ENCODE peak calls at places on chromosomes 1 and 21, in five cellular contexts. One of them, this sample, is unnamed.

GRCh38 chr1:230072296-230072695 is 5.3 kb downstream of the GALNT2 start:
- DNase-seq in Karpas-422: no peak
- DNase-seq in fibroblast of gingiva: no peak
- DNase-seq in C1 segment of cervical spinal cord: no peak
- DNase-seq in epithelial cell of esophagus: no peak
- DNase-seq in this sample: no peak

GRCh38 chr1:209207126-209207700 is 376.3 kb upstream of the CAMK1G start:
- DNase-seq in Karpas-422: no peak
- DNase-seq in fibroblast of gingiva: no peak
- DNase-seq in C1 segment of cervical spinal cord: peak
- DNase-seq in epithelial cell of esophagus: no peak
- DNase-seq in this sample: no peak

GRCh38 chr1:181127898-181128453 is 39.5 kb downstream of the IER5 start:
- DNase-seq in Karpas-422: no peak
- DNase-seq in fibroblast of gingiva: peak
- DNase-seq in C1 segment of cervical spinal cord: no peak
- DNase-seq in epithelial cell of esophagus: peak
- DNase-seq in this sample: no peak

GRCh38 chr1:21818661-21819060 is 6.6 kb downstream of the LDLRAD2 start:
- DNase-seq in Karpas-422: peak
- DNase-seq in fibroblast of gingiva: no peak
- DNase-seq in C1 segment of cervical spinal cord: no peak
- DNase-seq in epithelial cell of esophagus: peak
- DNase-seq in this sample: no peak

GRCh38 chr1:114145504-114146160 is 8.0 kb downstream of the SYT6 start:
- DNase-seq in Karpas-422: no peak
- DNase-seq in fibroblast of gingiva: no peak
- DNase-seq in C1 segment of cervical spinal cord: no peak
- DNase-seq in epithelial cell of esophagus: peak
- DNase-seq in this sample: no peak

GRCh38 chr1:223653015-223653414 is 12.5 kb downstream of the CAPN8 start:
- DNase-seq in Karpas-422: no peak
- DNase-seq in fibroblast of gingiva: no peak
- DNase-seq in C1 segment of cervical spinal cord: no peak
- DNase-seq in epithelial cell of esophagus: no peak
- DNase-seq in this sample: no peak

GRCh38 chr1:209363112-209363511 is 220.4 kb upstream of the CAMK1G start:
- DNase-seq in Karpas-422: no peak
- DNase-seq in fibroblast of gingiva: no peak
- DNase-seq in C1 segment of cervical spinal cord: no peak
- DNase-seq in epithelial cell of esophagus: peak
- DNase-seq in this sample: no peak

GRCh38 chr1:225543350-225543749 is 109.6 kb downstream of the ENAH start:
- DNase-seq in Karpas-422: no peak
- DNase-seq in fibroblast of gingiva: no peak
- DNase-seq in C1 segment of cervical spinal cord: no peak
- DNase-seq in epithelial cell of esophagus: no peak
- DNase-seq in this sample: no peak

GRCh38 chr1:16946646-16947045 is 24.9 kb downstream of the CROCC start:
- DNase-seq in Karpas-422: no peak
- DNase-seq in fibroblast of gingiva: no peak
- DNase-seq in C1 segment of cervical spinal cord: no peak
- DNase-seq in epithelial cell of esophagus: no peak
- DNase-seq in this sample: no peak

GRCh38 chr1:101235696-101236545 is 898 bp upstream of the S1PR1 start:
- DNase-seq in Karpas-422: no peak
- DNase-seq in fibroblast of gingiva: peak
- DNase-seq in C1 segment of cervical spinal cord: peak
- DNase-seq in epithelial cell of esophagus: peak
- DNase-seq in this sample: peak

GRCh38 chr1:226697151-226697575 is 41.9 kb downstream of the ITPKB start:
- DNase-seq in Karpas-422: peak
- DNase-seq in fibroblast of gingiva: peak
- DNase-seq in C1 segment of cervical spinal cord: no peak
- DNase-seq in epithelial cell of esophagus: peak
- DNase-seq in this sample: no peak

GRCh38 chr1:115041654-115042053 is 12.0 kb downstream of the TSHB start:
- DNase-seq in Karpas-422: no peak
- DNase-seq in fibroblast of gingiva: no peak
- DNase-seq in C1 segment of cervical spinal cord: no peak
- DNase-seq in epithelial cell of esophagus: peak
- DNase-seq in this sample: no peak

GRCh38 chr1:109832935-109833334 is 69.2 kb upstream of the EPS8L3 start:
- DNase-seq in Karpas-422: no peak
- DNase-seq in fibroblast of gingiva: no peak
- DNase-seq in C1 segment of cervical spinal cord: no peak
- DNase-seq in epithelial cell of esophagus: no peak
- DNase-seq in this sample: no peak

GRCh38 chr1:25875856-25876692 is 566 bp upstream of the PAQR7 start:
- DNase-seq in Karpas-422: no peak
- DNase-seq in fibroblast of gingiva: no peak
- DNase-seq in C1 segment of cervical spinal cord: no peak
- DNase-seq in epithelial cell of esophagus: peak
- DNase-seq in this sample: no peak

GRCh38 chr1:85230305-85230977 is 29.0 kb downstream of the C1orf52 start:
- DNase-seq in Karpas-422: peak
- DNase-seq in fibroblast of gingiva: no peak
- DNase-seq in C1 segment of cervical spinal cord: no peak
- DNase-seq in epithelial cell of esophagus: no peak
- DNase-seq in this sample: no peak

GRCh38 chr21:45379171-45379900 is 25.6 kb upstream of the COL18A1 start:
- DNase-seq in Karpas-422: no peak
- DNase-seq in fibroblast of gingiva: no peak
- DNase-seq in C1 segment of cervical spinal cord: no peak
- DNase-seq in epithelial cell of esophagus: no peak
- DNase-seq in this sample: no peak

GRCh38 chr1:154493276-154493675 is 8.7 kb upstream of the TDRD10 start:
- DNase-seq in Karpas-422: peak
- DNase-seq in fibroblast of gingiva: no peak
- DNase-seq in C1 segment of cervical spinal cord: no peak
- DNase-seq in epithelial cell of esophagus: no peak
- DNase-seq in this sample: no peak

GRCh38 chr1:152907686-152908601 is at the start of gene IVL:
- DNase-seq in Karpas-422: no peak
- DNase-seq in fibroblast of gingiva: no peak
- DNase-seq in C1 segment of cervical spinal cord: no peak
- DNase-seq in epithelial cell of esophagus: peak
- DNase-seq in this sample: no peak

GRCh38 chr1:23611601-23612327 is 52.5 kb upstream of the ID3 start:
- DNase-seq in Karpas-422: peak
- DNase-seq in fibroblast of gingiva: no peak
- DNase-seq in C1 segment of cervical spinal cord: no peak
- DNase-seq in epithelial cell of esophagus: no peak
- DNase-seq in this sample: peak

GRCh38 chr1:206480211-206480610 is 9.9 kb downstream of the IKBKE start:
- DNase-seq in Karpas-422: no peak
- DNase-seq in fibroblast of gingiva: no peak
- DNase-seq in C1 segment of cervical spinal cord: no peak
- DNase-seq in epithelial cell of esophagus: no peak
- DNase-seq in this sample: no peak

GRCh38 chr1:161180643-161181042 is 3.3 kb upstream of the B4GALT3 start:
- DNase-seq in Karpas-422: peak
- DNase-seq in fibroblast of gingiva: no peak
- DNase-seq in C1 segment of cervical spinal cord: no peak
- DNase-seq in epithelial cell of esophagus: no peak
- DNase-seq in this sample: no peak

GRCh38 chr21:34626131-34626530 is 11.2 kb upstream of the RCAN1 start:
- DNase-seq in Karpas-422: no peak
- DNase-seq in fibroblast of gingiva: no peak
- DNase-seq in C1 segment of cervical spinal cord: no peak
- DNase-seq in epithelial cell of esophagus: no peak
- DNase-seq in this sample: no peak

GRCh38 chr1:211639500-211640361 is 35.7 kb downstream of the NEK2 start:
- DNase-seq in Karpas-422: no peak
- DNase-seq in fibroblast of gingiva: peak
- DNase-seq in C1 segment of cervical spinal cord: no peak
- DNase-seq in epithelial cell of esophagus: peak
- DNase-seq in this sample: no peak

GRCh38 chr1:8004803-8005573 is 21.1 kb downstream of the ERRFI1 start:
- DNase-seq in Karpas-422: no peak
- DNase-seq in fibroblast of gingiva: peak
- DNase-seq in C1 segment of cervical spinal cord: peak
- DNase-seq in epithelial cell of esophagus: peak
- DNase-seq in this sample: no peak

GRCh38 chr1:172286629-172287076 is 133.8 kb upstream of the C1orf105 start:
- DNase-seq in Karpas-422: no peak
- DNase-seq in fibroblast of gingiva: peak
- DNase-seq in C1 segment of cervical spinal cord: no peak
- DNase-seq in epithelial cell of esophagus: peak
- DNase-seq in this sample: no peak

GRCh38 chr21:44583800-44584147 is 3.4 kb upstream of the KRTAP10-5 start:
- DNase-seq in Karpas-422: no peak
- DNase-seq in fibroblast of gingiva: no peak
- DNase-seq in C1 segment of cervical spinal cord: no peak
- DNase-seq in epithelial cell of esophagus: no peak
- DNase-seq in this sample: peak

This sample was measured in CD4-positive, alpha-beta memory T cell.